ENCODE peak calls at places on chromosomes 2 and 18, in six cellular contexts. L is heart right ventricle, F is kidney, X is mammary epithelial cell, Y is WERI-Rb-1, C is NB4. U is an unnamed sample.

GRCh38 chr2:28915939-28916338 is 21.5 kb downstream of the WDR43 start:
- DNase-seq in L (no peak), F (no peak), X (no peak), Y (no peak), C (peak; percentile 37), U (no peak)

GRCh38 chr18:57797209-57797651 is 5.9 kb downstream of the ATP8B1 start:
- DNase-seq in L (no peak), F (no peak), X (no peak), Y (no peak), C (no peak), U (no peak)

GRCh38 chr2:134410831-134411231 is 157.0 kb downstream of the MGAT5 start:
- DNase-seq in L (no peak), F (no peak), X (no peak), Y (no peak), C (no peak), U (no peak)

GRCh38 chr2:134337617-134338016 is 83.7 kb downstream of the MGAT5 start:
- DNase-seq in L (no peak), F (no peak), X (no peak), Y (no peak), C (no peak), U (no peak)

GRCh38 chr2:108586631-108587030 is 52.4 kb downstream of the LIMS1 start:
- DNase-seq in L (no peak), F (no peak), X (no peak), Y (no peak), C (no peak), U (no peak)

GRCh38 chr2:42910657-42911405 is 118.4 kb upstream of the HAAO start:
- DNase-seq in L (no peak), F (no peak), X (no peak), Y (no peak), C (no peak), U (no peak)

GRCh38 chr2:74427551-74427950 is 6.0 kb downstream of the WDR54 start:
- DNase-seq in L (no peak), F (no peak), X (peak; percentile 59), Y (no peak), C (no peak), U (peak; percentile 26)

GRCh38 chr2:26772064-26773001 is 8.2 kb downstream of the SLC35F6 start:
- DNase-seq in L (peak; percentile 89), F (peak; percentile 97), X (peak; percentile 41), Y (peak; percentile 94), C (peak; percentile 88), U (no peak)

GRCh38 chr2:85694052-85695025 is at the start of gene GNLY:
- DNase-seq in L (no peak), F (no peak), X (no peak), Y (no peak), C (peak; percentile 40), U (no peak)

GRCh38 chr18:48749768-48750167 is 201.0 kb downstream of the SMAD7 start:
- DNase-seq in L (peak; percentile 78), F (peak; percentile 56), X (peak; percentile 59), Y (no peak), C (no peak), U (no peak)

GRCh38 chr2:205012961-205013360 is 467.7 kb downstream of the PARD3B start:
- DNase-seq in L (no peak), F (no peak), X (no peak), Y (no peak), C (no peak), U (no peak)

GRCh38 chr18:9466911-9467310 is 8.4 kb upstream of the RALBP1 start:
- DNase-seq in L (no peak), F (no peak), X (no peak), Y (no peak), C (no peak), U (no peak)

GRCh38 chr2:37585295-37585908 is 86.0 kb downstream of the CDC42EP3 start:
- DNase-seq in L (no peak), F (peak; percentile 32), X (peak; percentile 13), Y (no peak), C (no peak), U (no peak)

GRCh38 chr2:25036221-25036559 is 5.7 kb upstream of the EFR3B start:
- DNase-seq in L (no peak), F (no peak), X (no peak), Y (peak; percentile 84), C (no peak), U (no peak)

GRCh38 chr2:185335879-185336278 is 402.7 kb upstream of the FSIP2 start:
- DNase-seq in L (no peak), F (no peak), X (peak; percentile 62), Y (no peak), C (no peak), U (no peak)

GRCh38 chr2:47133046-47133445 is 22.1 kb downstream of the STPG4 start:
- DNase-seq in L (no peak), F (no peak), X (no peak), Y (no peak), C (no peak), U (no peak)

GRCh38 chr2:232464534-232464865 is 8.5 kb downstream of the ALPI start:
- DNase-seq in L (no peak), F (no peak), X (no peak), Y (no peak), C (no peak), U (peak; percentile 36)

GRCh38 chr2:68251855-68252406 is 401 bp downstream of the PPP3R1 start:
- DNase-seq in L (peak; percentile 47), F (peak; percentile 86), X (no peak), Y (no peak), C (no peak), U (peak; percentile 78)

GRCh38 chr2:212237350-212238095 is 301.1 kb downstream of the ERBB4 start:
- DNase-seq in L (no peak), F (no peak), X (no peak), Y (peak; percentile 38), C (no peak), U (no peak)

GRCh38 chr18:72013512-72013911 is 530.6 kb downstream of the CBLN2 start:
- DNase-seq in L (no peak), F (no peak), X (no peak), Y (no peak), C (no peak), U (no peak)

GRCh38 chr2:136020831-136021230 is 35.4 kb upstream of the DARS1 start:
- DNase-seq in L (no peak), F (no peak), X (no peak), Y (no peak), C (no peak), U (no peak)

GRCh38 chr2:25939257-25939668 is 43.0 kb downstream of the KIF3C start:
- DNase-seq in L (no peak), F (peak; percentile 21), X (no peak), Y (peak; percentile 37), C (no peak), U (no peak)

GRCh38 chr2:182858671-182859070 is 7.8 kb downstream of the FRZB start:
- DNase-seq in L (no peak), F (no peak), X (no peak), Y (no peak), C (no peak), U (no peak)

DNA sequence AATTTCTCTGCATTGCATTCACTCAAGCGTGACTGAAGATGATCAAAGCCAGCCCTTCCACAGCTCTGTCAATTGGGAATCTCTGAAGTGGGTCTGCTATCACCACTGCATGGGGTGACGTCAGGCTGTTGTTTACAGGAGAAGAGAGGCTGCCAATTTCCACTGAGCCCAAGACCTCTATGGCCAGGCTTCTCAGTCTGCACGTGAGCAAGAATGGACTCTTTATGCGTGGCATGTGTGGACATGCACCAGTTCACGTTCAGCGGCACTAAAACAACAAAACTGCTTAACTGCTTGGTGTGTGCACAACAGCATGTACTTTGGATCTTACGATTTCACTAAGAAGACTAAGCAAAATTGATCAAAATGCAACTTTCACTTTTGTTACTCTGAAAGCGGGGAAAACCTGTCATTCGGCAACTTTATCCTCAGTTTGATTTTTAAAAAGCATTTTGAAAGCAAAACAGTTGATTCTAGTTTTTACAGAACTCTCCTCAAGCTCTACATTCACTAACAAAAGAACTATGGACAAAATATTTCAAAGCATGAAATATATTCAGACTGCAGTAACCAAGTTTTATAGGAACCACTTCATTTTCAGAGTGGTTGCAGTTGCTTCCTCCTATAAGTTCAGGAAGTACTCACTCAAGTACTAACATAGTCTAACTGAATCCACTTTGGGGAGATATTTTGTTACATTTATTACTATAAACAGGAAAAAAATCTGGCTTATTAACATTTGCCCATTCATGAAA is 77.0 kb upstream of the SERTAD2 start:
- DNase-seq in L (peak; percentile 31), F (no peak), X (peak; percentile 74), Y (no peak), C (peak; percentile 42), U (no peak)
- H3K4me3 ChIP-seq in L (peak overlapping the region; percentile 16), F (peak overlapping the region; percentile 60), X (peak overlapping the region; percentile 26), Y (no peak overlapping the region), C (peak overlapping the region; percentile 12), U (no peak overlapping the region)

GRCh38 chr18:62386091-62386490 is 61.0 kb downstream of the TNFRSF11A start:
- DNase-seq in L (no peak), F (no peak), X (no peak), Y (no peak), C (no peak), U (peak; percentile 38)

GRCh38 chr18:62384610-62385097 is 59.5 kb downstream of the TNFRSF11A start:
- DNase-seq in L (no peak), F (no peak), X (peak; percentile 2), Y (no peak), C (no peak), U (peak; percentile 69)

GRCh38 chr18:62386616-62387015 is 61.5 kb downstream of the TNFRSF11A start:
- DNase-seq in L (no peak), F (no peak), X (no peak), Y (no peak), C (no peak), U (no peak)

GRCh38 chr18:62387257-62387656 is 62.1 kb downstream of the TNFRSF11A start:
- DNase-seq in L (no peak), F (no peak), X (no peak), Y (no peak), C (no peak), U (no peak)

GRCh38 chr18:62384068-62384467 is 59.0 kb downstream of the TNFRSF11A start:
- DNase-seq in L (no peak), F (no peak), X (no peak), Y (no peak), C (no peak), U (no peak)
- H3K4me3 ChIP-seq in L (no peak overlapping the region), F (no peak overlapping the region), X (no peak overlapping the region), Y (no peak overlapping the region), C (no peak overlapping the region), U (no peak overlapping the region)

GRCh38 chr2:127700527-127701192 is 637 bp upstream of the SFT2D3 start:
- DNase-seq in L (peak; percentile 62), F (peak; percentile 85), X (no peak), Y (peak; percentile 93), C (peak; percentile 57), U (peak; percentile 74)
- H3K4me3 ChIP-seq in L (peak overlapping the region; percentile 58), F (peak overlapping the region; percentile 96), X (peak overlapping the region; percentile 80), Y (peak overlapping the region; percentile 55), C (peak overlapping the region; percentile 82), U (peak overlapping the region; percentile 69)

GRCh38 chr18:27860701-27861107 is 316.2 kb downstream of the CDH2 start:
- DNase-seq in L (peak; percentile 12), F (no peak), X (peak; percentile 8), Y (no peak), C (no peak), U (no peak)
- H3K4me3 ChIP-seq in L (no peak overlapping the region), F (no peak overlapping the region), X (no peak overlapping the region), Y (no peak overlapping the region), C (no peak overlapping the region), U (no peak overlapping the region)

GRCh38 chr2:199462167-199462976 is 4.6 kb upstream of the SATB2 start:
- DNase-seq in L (no peak), F (no peak), X (no peak), Y (no peak), C (peak; percentile 9), U (peak; percentile 84)
- H3K4me3 ChIP-seq in L (peak overlapping the region; percentile 26), F (no peak overlapping the region), X (no peak overlapping the region), Y (peak overlapping the region; percentile 53), C (no peak overlapping the region), U (peak overlapping the region; percentile 57)

U was measured in H7.